ENCODE peak calls at places on chromosomes 11 and 22, in four cellular contexts. One of them, this sample, is unnamed.

GRCh38 chr22:29225422-29226090 is 19.9 kb downstream of the EMID1 start:
- DNase-seq in esophagus squamous epithelium: no peak
- DNase-seq in lower leg skin: peak
- DNase-seq in RWPE1: no peak
- DNase-seq in this sample: no peak

GRCh38 chr11:26134053-26134452 is 197.9 kb upstream of the ANO3 start:
- DNase-seq in esophagus squamous epithelium: no peak
- DNase-seq in lower leg skin: no peak
- DNase-seq in RWPE1: no peak
- DNase-seq in this sample: no peak

GRCh38 chr11:119207300-119207570 is 1.1 kb downstream of the CBL start:
- DNase-seq in esophagus squamous epithelium: no peak
- DNase-seq in lower leg skin: no peak
- DNase-seq in RWPE1: no peak
- DNase-seq in this sample: no peak

GRCh38 chr22:29216873-29217666 is 11.4 kb downstream of the EMID1 start:
- DNase-seq in esophagus squamous epithelium: no peak
- DNase-seq in lower leg skin: peak
- DNase-seq in RWPE1: no peak
- DNase-seq in this sample: no peak

GRCh38 chr11:60634151-60634550 is 65.3 kb upstream of the MS4A8 start:
- DNase-seq in esophagus squamous epithelium: no peak
- DNase-seq in lower leg skin: no peak
- DNase-seq in RWPE1: no peak
- DNase-seq in this sample: no peak

GRCh38 chr11:45096636-45097035 is 49.8 kb upstream of the PRDM11 start:
- DNase-seq in esophagus squamous epithelium: no peak
- DNase-seq in lower leg skin: peak
- DNase-seq in RWPE1: no peak
- DNase-seq in this sample: no peak

GRCh38 chr11:17529814-17530162 is 14.4 kb downstream of the USH1C start:
- DNase-seq in esophagus squamous epithelium: no peak
- DNase-seq in lower leg skin: no peak
- DNase-seq in RWPE1: no peak
- DNase-seq in this sample: no peak

GRCh38 chr22:43273902-43274484 is 69.2 kb downstream of the SCUBE1 start:
- DNase-seq in esophagus squamous epithelium: no peak
- DNase-seq in lower leg skin: no peak
- DNase-seq in RWPE1: peak
- DNase-seq in this sample: no peak

GRCh38 chr11:61477734-61478148 is 30.8 kb upstream of the LRRC10B start:
- DNase-seq in esophagus squamous epithelium: no peak
- DNase-seq in lower leg skin: peak
- DNase-seq in RWPE1: peak
- DNase-seq in this sample: no peak

GRCh38 chr11:57805780-57806179 is 44.2 kb downstream of the CTNND1 start:
- DNase-seq in esophagus squamous epithelium: no peak
- DNase-seq in lower leg skin: peak
- DNase-seq in RWPE1: no peak
- DNase-seq in this sample: no peak

GRCh38 chr11:64858467-64859401 is 14.3 kb upstream of the CDC42BPG start:
- DNase-seq in esophagus squamous epithelium: no peak
- DNase-seq in lower leg skin: no peak
- DNase-seq in RWPE1: no peak
- DNase-seq in this sample: no peak

GRCh38 chr11:59678118-59678812 is 9.4 kb upstream of the PATL1 start:
- DNase-seq in esophagus squamous epithelium: no peak
- DNase-seq in lower leg skin: no peak
- DNase-seq in RWPE1: no peak
- DNase-seq in this sample: no peak

GRCh38 chr11:113549061-113549460 is 73.9 kb upstream of the DRD2 start:
- DNase-seq in esophagus squamous epithelium: no peak
- DNase-seq in lower leg skin: no peak
- DNase-seq in RWPE1: no peak
- DNase-seq in this sample: no peak

GRCh38 chr22:49855491-49855911 is 1.9 kb downstream of the ZBED4 start:
- DNase-seq in esophagus squamous epithelium: no peak
- DNase-seq in lower leg skin: no peak
- DNase-seq in RWPE1: no peak
- DNase-seq in this sample: no peak

GRCh38 chr22:28112548-28113043 is 193.5 kb upstream of the PITPNB start:
- DNase-seq in esophagus squamous epithelium: no peak
- DNase-seq in lower leg skin: peak
- DNase-seq in RWPE1: peak
- DNase-seq in this sample: peak

GRCh38 chr11:120130991-120131760 is 6.7 kb downstream of the TRIM29 start:
- DNase-seq in esophagus squamous epithelium: no peak
- DNase-seq in lower leg skin: peak
- DNase-seq in RWPE1: no peak
- DNase-seq in this sample: no peak

GRCh38 chr11:121671276-121672168 is 218.8 kb upstream of the SORL1-AS1 start:
- DNase-seq in esophagus squamous epithelium: no peak
- DNase-seq in lower leg skin: no peak
- DNase-seq in RWPE1: no peak
- DNase-seq in this sample: no peak

GRCh38 chr11:69500285-69501120 is 19.0 kb downstream of the LINC01488 start:
- DNase-seq in esophagus squamous epithelium: no peak
- DNase-seq in lower leg skin: no peak
- DNase-seq in RWPE1: no peak
- DNase-seq in this sample: no peak

GRCh38 chr11:8661036-8661435 is 21.4 kb downstream of the TRIM66 start:
- DNase-seq in esophagus squamous epithelium: no peak
- DNase-seq in lower leg skin: no peak
- DNase-seq in RWPE1: no peak
- DNase-seq in this sample: no peak

GRCh38 chr11:2578006-2578933 is 121.5 kb downstream of the KCNQ1OT1 start:
- DNase-seq in esophagus squamous epithelium: no peak
- DNase-seq in lower leg skin: peak
- DNase-seq in RWPE1: no peak
- DNase-seq in this sample: no peak

GRCh38 chr22:45210577-45211431 is 29.9 kb downstream of the KIAA0930 start:
- DNase-seq in esophagus squamous epithelium: no peak
- DNase-seq in lower leg skin: no peak
- DNase-seq in RWPE1: no peak
- DNase-seq in this sample: no peak

GRCh38 chr11:9820260-9820659 is 156.4 kb downstream of the SWAP70 start:
- DNase-seq in esophagus squamous epithelium: no peak
- DNase-seq in lower leg skin: no peak
- DNase-seq in RWPE1: no peak
- DNase-seq in this sample: no peak

GRCh38 chr11:11976476-11977187 is 31.8 kb downstream of the DKK3 start:
- DNase-seq in esophagus squamous epithelium: no peak
- DNase-seq in lower leg skin: peak
- DNase-seq in RWPE1: no peak
- DNase-seq in this sample: no peak

GRCh38 chr22:24156146-24156914 is 25.0 kb upstream of the SUSD2 start:
- DNase-seq in esophagus squamous epithelium: no peak
- DNase-seq in lower leg skin: no peak
- DNase-seq in RWPE1: peak
- DNase-seq in this sample: no peak

GRCh38 chr22:49709464-49709863 is 118.2 kb downstream of the BRD1 start:
- DNase-seq in esophagus squamous epithelium: no peak
- DNase-seq in lower leg skin: no peak
- DNase-seq in RWPE1: no peak
- DNase-seq in this sample: no peak

GRCh38 chr11:129618046-129618569 is 197.5 kb upstream of the TMEM45B start:
- DNase-seq in esophagus squamous epithelium: no peak
- DNase-seq in lower leg skin: no peak
- DNase-seq in RWPE1: no peak
- DNase-seq in this sample: no peak

GRCh38 chr11:109798521-109798920 is 294.7 kb upstream of the ZC3H12C start:
- DNase-seq in esophagus squamous epithelium: no peak
- DNase-seq in lower leg skin: no peak
- DNase-seq in RWPE1: no peak
- DNase-seq in this sample: no peak

GRCh38 chr11:6402561-6402981 is 12.3 kb downstream of the SMPD1 start:
- DNase-seq in esophagus squamous epithelium: no peak
- DNase-seq in lower leg skin: peak
- DNase-seq in RWPE1: no peak
- DNase-seq in this sample: no peak

GRCh38 chr11:134276396-134277175 is 407 bp downstream of the GLB1L3 start:
- DNase-seq in esophagus squamous epithelium: no peak
- DNase-seq in lower leg skin: peak
- DNase-seq in RWPE1: peak
- DNase-seq in this sample: no peak
- TF ChIP-seq CTCF in esophagus squamous epithelium: no peak
- TF ChIP-seq CTCF in lower leg skin: no peak
- TF ChIP-seq CTCF in RWPE1: no peak
- TF ChIP-seq CTCF in this sample: no peak

DNA sequence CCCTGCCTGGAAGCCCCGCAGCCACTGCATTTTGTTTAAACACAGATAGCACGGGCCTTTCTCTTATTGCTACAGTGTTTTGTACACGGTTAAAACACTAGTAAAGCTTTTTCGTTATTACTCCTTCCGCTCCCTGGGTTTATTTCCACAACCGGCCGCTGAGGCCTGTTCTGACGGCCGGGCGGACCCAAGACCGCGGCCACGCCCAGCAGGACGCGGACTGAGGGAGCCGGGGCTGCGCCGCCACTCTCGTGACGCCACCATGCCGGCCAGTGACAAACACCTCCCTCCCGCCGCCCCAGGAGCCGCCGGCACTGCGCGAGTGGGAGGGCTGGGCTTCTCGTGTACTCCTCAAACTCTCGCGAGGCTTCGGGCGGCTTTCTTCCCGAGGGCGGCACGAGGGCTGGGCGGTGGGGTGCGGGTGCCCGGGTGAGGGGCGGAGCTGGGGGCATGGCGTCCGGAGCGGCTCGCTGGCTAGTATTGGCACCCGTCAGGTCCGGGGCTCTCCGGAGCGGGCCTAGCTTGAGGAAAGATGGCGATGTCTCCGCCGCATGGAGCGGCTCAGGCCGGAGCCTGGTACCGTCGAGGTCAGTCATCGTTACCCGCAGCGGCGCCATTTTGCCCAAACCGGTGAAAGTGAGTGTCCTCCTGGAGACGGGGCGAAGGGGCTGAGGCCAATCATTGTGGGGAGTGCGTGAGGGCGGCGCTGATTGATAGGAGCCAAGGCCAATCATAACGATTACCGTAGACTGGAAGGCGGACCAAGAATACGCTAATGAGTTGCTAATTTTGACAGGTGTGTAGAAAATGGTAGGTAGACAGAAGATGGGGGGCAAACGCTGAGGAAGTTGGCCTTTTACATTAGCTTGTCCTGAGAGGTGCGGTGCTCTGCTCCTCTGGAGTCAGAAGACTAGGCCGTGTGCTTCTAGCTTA is at the start of gene SMDT1:
- DNase-seq in esophagus squamous epithelium: peak
- DNase-seq in lower leg skin: peak
- DNase-seq in RWPE1: peak
- DNase-seq in this sample: peak
- TF ChIP-seq CTCF in esophagus squamous epithelium: no peak
- TF ChIP-seq CTCF in lower leg skin: no peak
- TF ChIP-seq CTCF in RWPE1: no peak
- TF ChIP-seq CTCF in this sample: no peak

GRCh38 chr22:26330971-26331625 is 98.0 kb upstream of the ASPHD2 start:
- DNase-seq in esophagus squamous epithelium: no peak
- DNase-seq in lower leg skin: no peak
- DNase-seq in RWPE1: peak
- DNase-seq in this sample: no peak
- TF ChIP-seq CTCF in esophagus squamous epithelium: peak
- TF ChIP-seq CTCF in lower leg skin: no peak
- TF ChIP-seq CTCF in RWPE1: peak
- TF ChIP-seq CTCF in this sample: peak

GRCh38 chr11:131511794-131512193 is 141.4 kb downstream of the NTM start:
- DNase-seq in esophagus squamous epithelium: no peak
- DNase-seq in lower leg skin: no peak
- DNase-seq in RWPE1: no peak
- DNase-seq in this sample: no peak
- TF ChIP-seq CTCF in esophagus squamous epithelium: peak
- TF ChIP-seq CTCF in lower leg skin: no peak
- TF ChIP-seq CTCF in RWPE1: no peak
- TF ChIP-seq CTCF in this sample: no peak

DNA sequence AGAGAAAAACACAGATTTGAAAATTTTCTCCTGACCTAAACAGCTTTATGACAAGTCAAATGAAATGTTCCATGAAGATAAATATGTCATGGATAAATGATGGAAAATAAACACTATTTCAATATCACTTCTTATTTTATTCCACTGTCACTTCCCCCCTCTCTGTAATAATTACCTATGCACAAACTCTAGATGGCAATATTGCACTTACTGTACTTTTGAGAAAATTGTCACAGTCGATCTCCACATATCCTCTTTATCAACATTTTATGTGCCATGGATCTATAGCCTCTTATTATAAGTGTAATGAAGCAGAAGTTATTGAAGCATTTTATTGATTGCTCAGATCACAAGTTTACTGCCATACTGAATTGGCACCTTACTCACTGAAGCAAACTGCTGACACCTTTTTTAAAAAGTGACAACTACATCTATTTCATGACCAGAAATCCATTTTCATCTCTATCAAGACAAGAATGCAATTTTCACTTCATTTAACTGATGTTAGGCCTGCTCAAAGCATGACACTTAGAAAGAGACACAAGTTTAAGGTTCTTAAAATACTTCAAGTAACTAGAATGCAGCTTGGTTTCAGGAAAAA is 133.4 kb downstream of the DCDC1 start:
- DNase-seq in esophagus squamous epithelium: no peak
- DNase-seq in lower leg skin: no peak
- DNase-seq in RWPE1: peak
- DNase-seq in this sample: no peak
- TF ChIP-seq CTCF in esophagus squamous epithelium: no peak
- TF ChIP-seq CTCF in lower leg skin: no peak
- TF ChIP-seq CTCF in RWPE1: peak
- TF ChIP-seq CTCF in this sample: no peak